ENCODE peak calls at places on chromosomes 1 and 21, in five cellular contexts. One of them, this sample, is unnamed. For H3K36me3, the result is how much of the 10 kb centered on the place peaks cover.

GRCh38 chr21:28768753-28769152 is 223.9 kb downstream of the LTN1 start:
- DNase-seq in GM23338: no peak
- DNase-seq in thoracic aorta: no peak
- DNase-seq in brain microvascular endothelial cell: no peak
- DNase-seq in heart left ventricle: no peak
- DNase-seq in this sample: no peak

GRCh38 chr1:162857850-162858249 is 3.1 kb downstream of the CCDC190 start:
- DNase-seq in GM23338: no peak
- DNase-seq in thoracic aorta: no peak
- DNase-seq in brain microvascular endothelial cell: no peak
- DNase-seq in heart left ventricle: no peak
- DNase-seq in this sample: no peak

GRCh38 chr1:236090741-236091147 is 25.9 kb upstream of the NID1 start:
- DNase-seq in GM23338: no peak
- DNase-seq in thoracic aorta: no peak
- DNase-seq in brain microvascular endothelial cell: no peak
- DNase-seq in heart left ventricle: no peak
- DNase-seq in this sample: no peak

GRCh38 chr1:145995964-145996432 is 381 bp downstream of the TXNIP start:
- DNase-seq in GM23338: peak
- DNase-seq in thoracic aorta: no peak
- DNase-seq in brain microvascular endothelial cell: no peak
- DNase-seq in heart left ventricle: no peak
- DNase-seq in this sample: no peak

GRCh38 chr1:1833916-1834325 is 55.7 kb upstream of the NADK start:
- DNase-seq in GM23338: no peak
- DNase-seq in thoracic aorta: no peak
- DNase-seq in brain microvascular endothelial cell: peak
- DNase-seq in heart left ventricle: no peak
- DNase-seq in this sample: peak

GRCh38 chr1:211734791-211735190 is 59.4 kb upstream of the NEK2 start:
- DNase-seq in GM23338: no peak
- DNase-seq in thoracic aorta: no peak
- DNase-seq in brain microvascular endothelial cell: no peak
- DNase-seq in heart left ventricle: no peak
- DNase-seq in this sample: no peak

GRCh38 chr1:113325039-113325438 is 65.3 kb upstream of the MAGI3 start:
- DNase-seq in GM23338: no peak
- DNase-seq in thoracic aorta: no peak
- DNase-seq in brain microvascular endothelial cell: no peak
- DNase-seq in heart left ventricle: no peak
- DNase-seq in this sample: no peak

GRCh38 chr1:111406325-111406768 is 21.2 kb downstream of the OVGP1 start:
- DNase-seq in GM23338: peak
- DNase-seq in thoracic aorta: no peak
- DNase-seq in brain microvascular endothelial cell: no peak
- DNase-seq in heart left ventricle: no peak
- DNase-seq in this sample: no peak

GRCh38 chr1:12528021-12528852 is 89.8 kb downstream of the DHRS3 start:
- DNase-seq in GM23338: no peak
- DNase-seq in thoracic aorta: no peak
- DNase-seq in brain microvascular endothelial cell: peak
- DNase-seq in heart left ventricle: no peak
- DNase-seq in this sample: no peak

GRCh38 chr21:16037386-16037785 is 307.6 kb downstream of the USP25 start:
- DNase-seq in GM23338: no peak
- DNase-seq in thoracic aorta: no peak
- DNase-seq in brain microvascular endothelial cell: no peak
- DNase-seq in heart left ventricle: no peak
- DNase-seq in this sample: peak

GRCh38 chr1:104791030-104791429 is 1041.3 kb downstream of the AMY1C start:
- DNase-seq in GM23338: no peak
- DNase-seq in thoracic aorta: no peak
- DNase-seq in brain microvascular endothelial cell: no peak
- DNase-seq in heart left ventricle: no peak
- DNase-seq in this sample: no peak

DNA sequence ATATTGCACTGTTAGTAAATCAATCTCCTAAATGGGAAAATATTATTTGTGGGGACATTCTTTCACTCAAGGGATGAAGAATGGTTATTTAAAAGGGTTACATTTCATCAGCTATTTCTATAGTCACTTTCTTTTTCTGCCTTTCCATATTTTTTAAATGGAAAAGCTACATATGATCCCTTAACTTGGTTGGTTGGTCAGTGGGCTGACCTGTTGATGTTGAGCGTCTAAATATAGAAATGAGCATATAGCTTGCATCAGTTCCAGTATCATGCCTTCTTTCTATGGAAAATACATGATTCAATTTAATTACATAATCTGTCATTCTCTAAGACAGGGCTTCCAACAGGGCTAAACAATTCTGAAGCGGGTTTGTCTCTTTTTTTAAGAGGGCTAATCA is 40.6 kb downstream of the TYW3 start:
- DNase-seq in GM23338: no peak
- DNase-seq in thoracic aorta: no peak
- DNase-seq in brain microvascular endothelial cell: no peak
- DNase-seq in heart left ventricle: no peak
- DNase-seq in this sample: no peak
- TF ChIP-seq CTCF in GM23338: no peak
- TF ChIP-seq CTCF in thoracic aorta: no peak
- TF ChIP-seq CTCF in brain microvascular endothelial cell: no peak
- TF ChIP-seq CTCF in heart left ventricle: no peak
- TF ChIP-seq CTCF in this sample: no peak

GRCh38 chr1:218305447-218306064 is 20.5 kb downstream of the RRP15 start:
- DNase-seq in GM23338: no peak
- DNase-seq in thoracic aorta: no peak
- DNase-seq in brain microvascular endothelial cell: no peak
- DNase-seq in heart left ventricle: no peak
- DNase-seq in this sample: no peak

GRCh38 chr1:218304281-218305039 is 19.4 kb downstream of the RRP15 start:
- DNase-seq in GM23338: no peak
- DNase-seq in thoracic aorta: no peak
- DNase-seq in brain microvascular endothelial cell: peak
- DNase-seq in heart left ventricle: peak
- DNase-seq in this sample: peak

GRCh38 chr1:218302155-218302554 is 17.1 kb downstream of the RRP15 start:
- DNase-seq in GM23338: no peak
- DNase-seq in thoracic aorta: no peak
- DNase-seq in brain microvascular endothelial cell: no peak
- DNase-seq in heart left ventricle: no peak
- DNase-seq in this sample: no peak

GRCh38 chr1:218301217-218301616 is 16.1 kb downstream of the RRP15 start:
- DNase-seq in GM23338: peak
- DNase-seq in thoracic aorta: no peak
- DNase-seq in brain microvascular endothelial cell: no peak
- DNase-seq in heart left ventricle: no peak
- DNase-seq in this sample: no peak

GRCh38 chr1:218303176-218303575 is 18.1 kb downstream of the RRP15 start:
- DNase-seq in GM23338: no peak
- DNase-seq in thoracic aorta: no peak
- DNase-seq in brain microvascular endothelial cell: no peak
- DNase-seq in heart left ventricle: no peak
- DNase-seq in this sample: no peak
- H3K36me3 ChIP-seq in GM23338: under half
- H3K36me3 ChIP-seq in thoracic aorta: under half
- H3K36me3 ChIP-seq in brain microvascular endothelial cell: under half
- H3K36me3 ChIP-seq in heart left ventricle: under half
- H3K36me3 ChIP-seq in this sample: under half

GRCh38 chr1:168637350-168637991 is 61.1 kb downstream of the XCL1 start:
- DNase-seq in GM23338: peak
- DNase-seq in thoracic aorta: no peak
- DNase-seq in brain microvascular endothelial cell: no peak
- DNase-seq in heart left ventricle: no peak
- DNase-seq in this sample: no peak
- TF ChIP-seq CTCF in GM23338: peak
- TF ChIP-seq CTCF in thoracic aorta: no peak
- TF ChIP-seq CTCF in brain microvascular endothelial cell: peak
- TF ChIP-seq CTCF in heart left ventricle: peak
- TF ChIP-seq CTCF in this sample: peak

DNA sequence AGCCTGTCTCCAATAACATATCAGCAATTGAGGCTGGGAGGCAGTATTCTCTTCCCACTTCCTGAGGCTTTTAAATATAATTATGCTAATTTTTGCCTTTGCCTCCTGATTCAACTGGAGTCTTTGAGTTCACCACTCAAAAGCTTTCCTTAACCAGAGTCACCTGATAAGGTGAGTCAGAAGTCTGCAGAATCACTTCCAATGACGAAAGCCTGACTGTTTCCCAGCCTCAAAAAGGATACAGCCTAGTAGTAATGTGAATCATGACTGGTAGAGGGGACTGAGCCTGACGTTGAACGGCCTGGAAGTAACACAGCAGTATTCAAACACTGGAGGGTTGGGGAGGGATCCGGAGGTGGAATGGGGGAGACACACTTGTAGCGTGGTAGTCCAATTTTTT is 10.4 kb upstream of the MRPL9 start:
- DNase-seq in GM23338: no peak
- DNase-seq in thoracic aorta: no peak
- DNase-seq in brain microvascular endothelial cell: peak
- DNase-seq in heart left ventricle: no peak
- DNase-seq in this sample: peak
- H3K36me3 ChIP-seq in GM23338: under half
- H3K36me3 ChIP-seq in thoracic aorta: under half
- H3K36me3 ChIP-seq in brain microvascular endothelial cell: under half
- H3K36me3 ChIP-seq in heart left ventricle: under half
- H3K36me3 ChIP-seq in this sample: under half

DNA sequence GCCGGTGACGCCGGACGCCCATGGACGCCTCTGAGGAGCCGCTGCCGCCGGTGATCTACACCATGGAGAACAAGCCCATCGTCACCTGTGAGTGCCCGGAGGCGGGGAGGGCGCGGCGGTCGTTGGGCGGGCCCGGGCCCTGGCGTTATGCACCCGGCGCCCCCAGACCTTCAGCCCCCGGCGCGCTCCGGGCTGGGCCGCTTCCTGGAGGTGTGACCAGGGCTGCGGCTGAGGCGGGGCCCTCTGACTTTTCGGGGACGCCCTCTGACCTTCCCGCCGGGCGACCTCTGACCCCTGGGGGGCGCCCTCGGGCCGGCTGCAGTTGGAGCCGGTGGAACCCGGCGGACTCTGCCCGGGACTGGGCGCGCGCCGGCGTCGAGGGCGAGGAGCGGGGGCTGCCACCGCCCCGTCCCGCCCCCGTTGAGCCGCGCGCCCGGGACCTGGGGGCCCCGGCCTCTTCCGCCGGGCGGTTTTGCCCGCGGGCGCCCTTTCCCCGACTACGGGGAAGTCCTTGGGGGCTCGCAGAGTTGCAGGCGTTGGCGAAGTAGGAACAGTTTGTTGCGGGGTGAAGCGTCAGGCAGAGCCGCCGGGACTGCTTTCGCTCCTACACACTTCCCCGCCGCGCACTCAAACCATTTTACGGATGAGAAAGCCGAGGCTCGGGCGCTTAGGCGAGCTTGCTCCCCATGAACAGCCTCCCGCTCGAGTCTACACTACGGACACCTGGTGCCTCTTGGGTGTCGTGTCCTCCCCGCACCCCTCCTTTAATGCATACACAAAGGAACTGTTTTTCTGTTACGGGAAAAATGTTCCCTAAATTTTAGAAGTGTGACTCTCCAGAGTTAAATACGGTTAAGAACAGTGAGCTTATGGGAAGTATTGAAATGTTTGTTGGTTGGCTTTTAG is 618 bp downstream of the TRAPPC10 start:
- DNase-seq in GM23338: peak
- DNase-seq in thoracic aorta: no peak
- DNase-seq in brain microvascular endothelial cell: peak
- DNase-seq in heart left ventricle: peak
- DNase-seq in this sample: no peak
- TF ChIP-seq CTCF in GM23338: peak
- TF ChIP-seq CTCF in thoracic aorta: no peak
- TF ChIP-seq CTCF in brain microvascular endothelial cell: no peak
- TF ChIP-seq CTCF in heart left ventricle: no peak
- TF ChIP-seq CTCF in this sample: no peak

GRCh38 chr1:240435996-240436566 is 175.9 kb downstream of the GREM2 start:
- DNase-seq in GM23338: no peak
- DNase-seq in thoracic aorta: no peak
- DNase-seq in brain microvascular endothelial cell: no peak
- DNase-seq in heart left ventricle: no peak
- DNase-seq in this sample: peak

GRCh38 chr1:240445369-240445768 is 166.6 kb downstream of the GREM2 start:
- DNase-seq in GM23338: no peak
- DNase-seq in thoracic aorta: no peak
- DNase-seq in brain microvascular endothelial cell: no peak
- DNase-seq in heart left ventricle: no peak
- DNase-seq in this sample: no peak

GRCh38 chr1:240441684-240442083 is 170.3 kb downstream of the GREM2 start:
- DNase-seq in GM23338: no peak
- DNase-seq in thoracic aorta: no peak
- DNase-seq in brain microvascular endothelial cell: no peak
- DNase-seq in heart left ventricle: no peak
- DNase-seq in this sample: no peak
- H3K36me3 ChIP-seq in GM23338: under half
- H3K36me3 ChIP-seq in thoracic aorta: under half
- H3K36me3 ChIP-seq in brain microvascular endothelial cell: under half
- H3K36me3 ChIP-seq in heart left ventricle: under half
- H3K36me3 ChIP-seq in this sample: under half

GRCh38 chr21:31108969-31109368 is 70.7 kb upstream of the KRTAP19-8 start:
- DNase-seq in GM23338: peak
- DNase-seq in thoracic aorta: no peak
- DNase-seq in brain microvascular endothelial cell: no peak
- DNase-seq in heart left ventricle: no peak
- DNase-seq in this sample: no peak
- TF ChIP-seq CTCF in GM23338: peak
- TF ChIP-seq CTCF in thoracic aorta: no peak
- TF ChIP-seq CTCF in brain microvascular endothelial cell: peak
- TF ChIP-seq CTCF in heart left ventricle: no peak
- TF ChIP-seq CTCF in this sample: peak